ENCODE peak calls at places on chromosomes 6 and 20, in eight cellular contexts. L, D, A, N, I, B, C and E are unnamed samples.

GRCh38 chr6:112016335-112016734 is 37.6 kb upstream of the CCN6 start:
- DNase-seq in I (peak), N (peak), C (no peak), A (no peak), B (no peak), L (peak), D (peak), E (no peak)

GRCh38 chr6:46734867-46735719 is at the start of gene PLA2G7:
- DNase-seq in C (no peak), L (no peak), B (no peak), I (peak), D (no peak), A (peak), N (peak), E (no peak)

GRCh38 chr6:161095916-161096315 is 104.3 kb downstream of the MAP3K4 start:
- DNase-seq in D (no peak), N (peak), I (no peak), C (no peak), B (no peak), A (no peak), L (no peak), E (no peak)

GRCh38 chr6:56580271-56580670 is 62.4 kb downstream of the DST start:
- DNase-seq in L (no peak), C (no peak), B (no peak), D (no peak), I (no peak), A (no peak), N (no peak), E (no peak)

GRCh38 chr6:16276991-16277981 is 38.9 kb downstream of the GMPR start:
- DNase-seq in B (peak), L (peak), N (peak), C (no peak), I (peak), D (peak), A (peak), E (peak)

GRCh38 chr6:56525976-56526375 is 116.7 kb downstream of the DST start:
- DNase-seq in C (no peak), L (no peak), I (no peak), N (no peak), A (no peak), D (no peak), B (no peak), E (no peak)

GRCh38 chr20:43022081-43022480 is 167.6 kb downstream of the PTPRT start:
- DNase-seq in I (no peak), A (no peak), L (no peak), B (no peak), N (no peak), D (no peak), C (no peak), E (no peak)

GRCh38 chr6:27451660-27452390 is 21.1 kb downstream of the ZNF184 start:
- DNase-seq in D (no peak), B (no peak), A (no peak), I (no peak), N (no peak), C (no peak), L (no peak), E (no peak)

DNA sequence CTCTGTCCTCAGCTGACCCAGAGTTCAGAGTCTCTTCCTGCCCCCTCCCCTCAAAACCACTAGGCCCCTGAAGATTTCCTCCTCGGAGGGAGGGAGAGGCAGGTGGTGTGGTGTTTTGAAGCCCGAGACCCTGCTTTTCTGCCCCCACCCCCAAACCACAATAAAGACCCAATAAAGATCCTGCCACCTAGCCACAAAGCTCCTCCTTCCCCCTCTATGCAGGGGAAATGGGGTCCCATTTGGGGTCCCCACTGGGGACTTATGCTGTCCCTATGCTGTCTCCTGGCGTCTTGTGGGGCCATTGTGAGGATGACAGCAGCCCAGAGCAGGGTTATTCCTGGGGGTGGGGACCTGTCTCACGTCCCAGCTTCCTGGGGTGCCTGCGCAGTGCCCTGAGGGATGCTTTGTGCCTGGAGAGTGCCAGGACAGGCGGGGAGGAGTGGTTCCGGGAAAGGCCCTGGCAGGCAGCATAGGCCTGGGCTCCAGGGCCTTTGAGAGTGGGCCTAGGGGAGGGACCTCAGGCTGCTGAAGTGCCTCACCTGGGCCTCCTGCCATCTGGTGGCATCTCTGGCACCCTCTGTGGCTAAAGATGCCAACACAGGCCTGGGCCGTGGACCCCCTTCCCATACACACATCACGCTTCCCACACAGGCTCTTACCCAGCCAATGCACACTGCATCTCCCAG is 8.0 kb upstream of the ARMC12 start:
- DNase-seq in I (peak), A (no peak), B (no peak), D (peak), C (no peak), N (no peak), L (no peak), E (peak)
- H3K4me3 ChIP-seq in I (peak), A (peak), B (peak), D (no peak), C (peak), N (no peak), L (no peak), E (no peak)

GRCh38 chr6:77678048-77678447 is 25.2 kb downstream of the MEI4 start:
- DNase-seq in L (no peak), N (peak), B (no peak), A (no peak), D (no peak), I (no peak), C (no peak), E (no peak)

GRCh38 chr6:77688641-77689040 is 35.8 kb downstream of the MEI4 start:
- DNase-seq in C (no peak), D (no peak), I (no peak), N (no peak), A (no peak), L (no peak), B (no peak), E (no peak)

GRCh38 chr6:77683515-77683914 is 30.7 kb downstream of the MEI4 start:
- DNase-seq in I (no peak), B (no peak), D (no peak), N (no peak), C (no peak), A (no peak), L (no peak), E (no peak)
- H3K4me3 ChIP-seq in I (no peak), B (no peak), D (no peak), N (no peak), C (no peak), A (no peak), L (no peak), E (no peak)

GRCh38 chr6:123875784-123876183 is 72.1 kb downstream of the NKAIN2 start:
- DNase-seq in N (no peak), B (no peak), D (no peak), C (no peak), I (no peak), A (no peak), L (no peak), E (no peak)
- H3K4me3 ChIP-seq in N (no peak), B (no peak), D (no peak), C (no peak), I (no peak), A (no peak), L (no peak), E (no peak)

GRCh38 chr6:33419580-33420492 is at the start of gene SYNGAP1:
- DNase-seq in B (no peak), D (peak), L (peak), N (peak), C (no peak), I (peak), A (no peak), E (no peak)
- H3K4me3 ChIP-seq in B (peak), D (no peak), L (peak), N (peak), C (peak), I (peak), A (no peak), E (peak)

DNA sequence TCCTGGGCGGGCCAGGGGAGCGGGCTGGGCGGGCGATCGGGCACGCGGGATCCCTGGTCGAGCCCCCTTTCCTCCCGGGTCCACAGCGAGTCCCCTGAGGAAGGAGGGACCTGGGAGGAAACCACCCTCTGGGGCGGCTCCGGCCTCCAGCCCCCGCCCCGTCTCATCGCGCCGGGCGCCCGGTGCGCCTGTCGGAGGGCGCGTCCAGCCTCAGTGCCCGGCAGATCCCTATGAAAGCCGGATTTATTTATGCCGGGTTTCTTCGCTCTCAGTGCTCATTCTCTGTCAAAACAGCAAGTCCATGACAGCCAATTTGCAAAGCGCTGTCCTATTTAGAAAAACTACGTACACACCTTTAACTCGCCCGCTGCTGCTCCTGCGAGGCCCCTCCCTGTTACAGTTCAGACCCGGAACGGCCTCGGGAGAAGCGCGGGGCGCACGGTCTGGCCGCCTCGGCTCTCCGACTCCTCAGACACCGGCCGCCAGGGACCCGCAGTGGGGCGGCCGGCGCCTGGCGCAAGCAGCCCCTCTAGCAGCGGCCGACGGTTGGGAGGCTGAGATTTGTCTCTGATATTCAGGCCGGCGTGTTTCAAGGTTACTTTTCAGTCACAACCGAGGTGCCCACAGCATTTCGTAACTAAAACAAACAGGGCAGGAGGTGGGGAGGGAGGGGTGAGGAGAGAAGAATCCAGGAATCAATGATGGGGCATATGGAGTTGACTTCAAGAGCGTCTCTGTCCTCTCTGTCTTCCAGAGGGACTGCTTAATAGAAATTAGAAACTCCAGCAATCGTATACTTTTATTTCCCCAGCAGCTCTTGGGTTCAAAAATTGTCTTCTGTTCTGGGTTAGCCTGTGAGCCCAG is 782 bp upstream of the FOXA2 start:
- DNase-seq in C (no peak), A (peak), L (no peak), N (no peak), I (no peak), D (no peak), B (no peak), E (peak)
- H3K4me3 ChIP-seq in C (no peak), A (peak), L (no peak), N (no peak), I (no peak), D (no peak), B (no peak), E (peak)

GRCh38 chr6:45445749-45446454 is 68.2 kb upstream of the SUPT3H start:
- DNase-seq in D (peak), L (peak), B (peak), C (no peak), I (peak), A (peak), N (peak), E (peak)
- H3K4me3 ChIP-seq in D (no peak), L (no peak), B (no peak), C (no peak), I (no peak), A (no peak), N (peak), E (no peak)

GRCh38 chr6:12698298-12698697 is 18.3 kb upstream of the PHACTR1 start:
- DNase-seq in B (no peak), D (no peak), I (no peak), A (no peak), C (no peak), L (no peak), N (no peak), E (no peak)
- H3K4me3 ChIP-seq in B (no peak), D (no peak), I (no peak), A (no peak), C (no peak), L (no peak), N (no peak), E (no peak)

GRCh38 chr6:39224523-39225182 is 4.6 kb downstream of the KCNK5 start:
- DNase-seq in N (no peak), L (no peak), C (no peak), B (no peak), A (no peak), I (no peak), D (no peak), E (no peak)

GRCh38 chr6:39224058-39224457 is 5.2 kb downstream of the KCNK5 start:
- DNase-seq in N (no peak), C (no peak), I (no peak), L (no peak), A (no peak), D (no peak), B (no peak), E (no peak)

GRCh38 chr6:39225946-39226437 is 3.3 kb downstream of the KCNK5 start:
- DNase-seq in C (no peak), D (no peak), A (no peak), B (no peak), N (no peak), I (no peak), L (no peak), E (no peak)

GRCh38 chr6:39226606-39227300 is 2.5 kb downstream of the KCNK5 start:
- DNase-seq in L (no peak), N (no peak), I (no peak), A (no peak), B (no peak), D (no peak), C (no peak), E (no peak)

DNA sequence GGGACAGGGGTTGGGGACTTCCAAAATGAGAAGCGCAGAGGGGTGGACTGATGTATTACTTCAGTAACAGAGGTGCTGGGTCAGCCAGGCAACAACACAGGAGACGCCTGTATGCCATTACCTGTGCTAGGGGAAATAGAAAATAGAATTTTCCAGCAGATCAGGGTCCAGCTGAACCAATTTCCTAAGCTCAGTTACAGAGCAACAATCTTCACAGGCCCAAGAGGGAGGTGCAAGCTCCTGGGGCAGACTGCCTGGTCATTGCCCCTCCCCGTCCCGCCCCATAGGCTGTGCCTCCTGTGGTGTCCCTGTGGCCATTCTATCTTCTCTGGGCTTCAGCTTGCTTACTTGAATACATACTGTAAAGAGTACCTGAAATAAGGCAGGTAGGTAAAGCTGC is 3.7 kb downstream of the KCNK5 start:
- DNase-seq in I (no peak), B (no peak), A (no peak), D (no peak), N (no peak), L (no peak), C (no peak), E (peak)
- H3K4me3 ChIP-seq in I (no peak), B (no peak), A (no peak), D (no peak), N (no peak), L (no peak), C (no peak), E (no peak)

GRCh38 chr20:35884541-35884865 is 69.8 kb downstream of the SCAND1 start:
- DNase-seq in B (no peak), L (no peak), C (no peak), D (no peak), N (no peak), A (no peak), I (no peak), E (no peak)

GRCh38 chr20:35883778-35884540 is 70.3 kb downstream of the SCAND1 start:
- DNase-seq in C (peak), N (peak), L (peak), I (peak), D (peak), B (peak), A (peak), E (peak)

GRCh38 chr20:35881676-35882075 is 72.6 kb downstream of the SCAND1 start:
- DNase-seq in C (no peak), B (no peak), D (no peak), N (no peak), L (no peak), I (no peak), A (no peak), E (no peak)

GRCh38 chr20:35885212-35885611 is 69.1 kb downstream of the SCAND1 start:
- DNase-seq in B (no peak), D (no peak), C (no peak), I (no peak), A (no peak), N (no peak), L (no peak), E (no peak)

DNA sequence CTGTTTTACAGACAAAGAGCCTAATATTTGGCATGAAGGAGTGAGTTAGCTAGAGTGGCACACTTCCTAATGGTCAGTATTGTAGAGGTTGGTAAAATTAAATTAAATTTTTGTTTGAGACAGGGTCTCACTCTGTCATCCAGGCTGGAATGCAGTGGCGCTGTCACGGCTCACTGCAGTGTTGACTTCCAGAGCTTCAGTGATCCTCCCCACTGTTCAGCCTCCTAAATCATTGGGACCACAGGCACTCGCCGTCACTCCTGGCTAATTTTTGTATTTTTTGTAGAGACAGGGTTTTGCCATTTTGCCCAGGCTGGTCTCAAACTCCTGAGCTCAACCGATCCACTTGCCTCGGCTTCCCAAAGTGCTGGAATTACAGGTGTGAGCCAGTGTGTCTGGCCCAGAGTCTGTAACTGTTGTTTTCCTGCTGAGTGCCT is 70.9 kb downstream of the SCAND1 start:
- DNase-seq in I (no peak), D (no peak), N (peak), A (no peak), L (no peak), B (no peak), C (no peak), E (no peak)
- H3K4me3 ChIP-seq in I (no peak), D (no peak), N (peak), A (peak), L (no peak), B (peak), C (no peak), E (no peak)